ENCODE peak calls at places on chromosome 9, in eight cellular contexts. E is endothelial cell of umbilical vein; P is fibroblast of lung; I is CD8-positive, alpha-beta T cell; L is effector memory CD4-positive, alpha-beta T cell; W is lung; H is PC-9; N is left ventricle myocardium inferior. M is an unnamed sample.

GRCh38 chr9:131853434-131853833 is 113.6 kb upstream of the RAPGEF1 start:
- DNase-seq in E (no peak), P (no peak), I (no peak), L (no peak), W (no peak), H (no peak), N (no peak), M (no peak)

GRCh38 chr9:2015581-2016410 is 649 bp downstream of the SMARCA2 start:
- DNase-seq in E (peak; percentile 54), P (peak; percentile 31), I (peak; percentile 42), L (peak; percentile 35), W (peak; percentile 53), H (no peak), N (peak; percentile 56), M (no peak)

GRCh38 chr9:123425836-123426365 is 69.9 kb downstream of the CRB2 start:
- DNase-seq in E (no peak), P (no peak), I (no peak), L (no peak), W (no peak), H (no peak), N (no peak), M (no peak)

GRCh38 chr9:4171519-4171918 is 128.3 kb downstream of the GLIS3 start:
- DNase-seq in E (no peak), P (no peak), I (no peak), L (no peak), W (no peak), H (no peak), N (no peak), M (no peak)

GRCh38 chr9:34262971-34263370 is 66.1 kb downstream of the KIF24 start:
- DNase-seq in E (no peak), P (no peak), I (no peak), L (no peak), W (no peak), H (peak; percentile 64), N (no peak), M (no peak)

GRCh38 chr9:93126151-93126781 is 7.8 kb downstream of the NINJ1 start:
- DNase-seq in E (no peak), P (no peak), I (no peak), L (no peak), W (no peak), H (no peak), N (peak; percentile 16), M (no peak)

GRCh38 chr9:738209-738915 is 103.1 kb upstream of the DMRT1 start:
- DNase-seq in E (no peak), P (peak; percentile 87), I (no peak), L (no peak), W (peak; percentile 61), H (peak; percentile 91), N (peak; percentile 71), M (no peak)

GRCh38 chr9:15295761-15296405 is 11.1 kb downstream of the TTC39B start:
- DNase-seq in E (peak; percentile 87), P (peak; percentile 72), I (no peak), L (no peak), W (no peak), H (peak; percentile 51), N (no peak), M (no peak)

GRCh38 chr9:130172161-130172857 is at the start of gene NCS1:
- DNase-seq in E (peak; percentile 36), P (peak; percentile 64), I (peak; percentile 48), L (no peak), W (peak; percentile 65), H (no peak), N (peak; percentile 79), M (no peak)

GRCh38 chr9:92952861-92953620 is 5.7 kb downstream of the FGD3 start:
- DNase-seq in E (no peak), P (no peak), I (no peak), L (no peak), W (no peak), H (peak; percentile 80), N (no peak), M (no peak)

GRCh38 chr9:30773427-30773826 is 1611.0 kb upstream of the ACO1 start:
- DNase-seq in E (no peak), P (no peak), I (no peak), L (no peak), W (no peak), H (no peak), N (no peak), M (no peak)

GRCh38 chr9:75235632-75236031 is 147.3 kb downstream of the OSTF1 start:
- DNase-seq in E (no peak), P (no peak), I (no peak), L (no peak), W (peak; percentile 36), H (peak; percentile 67), N (no peak), M (no peak)

GRCh38 chr9:37036237-37037136 is 2.4 kb upstream of the PAX5 start:
- DNase-seq in E (peak; percentile 30), P (peak; percentile 24), I (peak; percentile 40), L (no peak), W (no peak), H (no peak), N (no peak), M (no peak)

GRCh38 chr9:69171049-69171448 is 3.0 kb upstream of the TJP2 start:
- DNase-seq in E (peak; percentile 89), P (peak; percentile 30), I (no peak), L (no peak), W (no peak), H (peak; percentile 94), N (no peak), M (no peak)

GRCh38 chr9:68678430-68678829 is 26.6 kb upstream of the PIP5K1B start:
- DNase-seq in E (peak; percentile 4), P (no peak), I (no peak), L (no peak), W (no peak), H (no peak), N (no peak), M (no peak)

GRCh38 chr9:38079410-38080105 is 10.5 kb upstream of the SHB start:
- DNase-seq in E (peak; percentile 82), P (peak; percentile 24), I (no peak), L (no peak), W (peak; percentile 38), H (no peak), N (no peak), M (no peak)

GRCh38 chr9:38352716-38353334 is 39.7 kb upstream of the ALDH1B1 start:
- DNase-seq in E (no peak), P (no peak), I (no peak), L (no peak), W (no peak), H (no peak), N (no peak), M (no peak)

GRCh38 chr9:108776920-108777650 is 78.7 kb downstream of the ACTL7B start:
- DNase-seq in E (no peak), P (peak; percentile 38), I (no peak), L (no peak), W (no peak), H (peak; percentile 81), N (no peak), M (no peak)

GRCh38 chr9:124285903-124286291 is 28.1 kb downstream of the NEK6 start:
- DNase-seq in E (peak; percentile 90), P (peak; percentile 98), I (no peak), L (no peak), W (peak; percentile 77), H (no peak), N (peak; percentile 60), M (no peak)

GRCh38 chr9:8860925-8861324 is 1061.3 kb upstream of the DMAC1 start:
- DNase-seq in E (no peak), P (peak; percentile 72), I (no peak), L (no peak), W (no peak), H (no peak), N (no peak), M (no peak)

GRCh38 chr9:134437417-134438203 is 111.4 kb downstream of the RXRA start:
- DNase-seq in E (no peak), P (no peak), I (no peak), L (no peak), W (no peak), H (no peak), N (no peak), M (no peak)
- H3K4me1 ChIP-seq in E (peaks cover 7% of the 10 kb centered on the region), P (peaks cover 14% of the 10 kb centered on the region), I (no peaks in the 10 kb centered on the region), L (no peaks in the 10 kb centered on the region), W (peaks cover 26% of the 10 kb centered on the region), H (no peaks in the 10 kb centered on the region), N (peaks cover 98% of the 10 kb centered on the region), M (no peaks in the 10 kb centered on the region)

DNA sequence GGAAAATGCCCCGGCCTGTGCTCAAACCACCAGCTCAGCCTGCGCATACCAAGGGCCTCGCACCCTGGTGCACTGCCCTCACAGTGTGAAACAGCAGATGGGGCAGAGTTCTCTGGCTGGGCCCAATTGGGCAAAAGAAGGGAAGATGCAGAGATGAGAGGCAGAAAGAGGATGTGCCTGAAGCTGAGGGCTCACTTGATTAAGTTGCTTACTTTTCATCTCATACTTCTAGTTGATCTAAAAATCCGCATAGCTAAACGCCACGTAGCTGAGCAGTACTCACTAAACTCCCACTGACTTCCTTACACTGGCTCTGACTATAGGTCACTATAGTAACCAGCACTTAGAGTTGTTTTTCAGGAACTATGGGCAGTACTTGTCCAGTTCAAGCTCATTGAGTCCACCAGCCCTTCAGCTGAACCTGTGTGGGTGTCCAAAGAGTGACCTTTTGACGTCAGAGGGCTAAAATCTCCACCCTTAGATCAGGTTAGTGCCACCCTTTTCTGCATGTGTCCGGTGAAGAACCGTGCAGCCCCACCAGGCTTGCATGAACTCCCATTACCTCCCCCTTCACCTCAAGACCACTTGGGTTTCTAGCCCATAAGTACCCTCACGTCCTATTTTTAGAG is 215.2 kb downstream of the AUH start:
- DNase-seq in E (no peak), P (no peak), I (no peak), L (no peak), W (peak; percentile 51), H (no peak), N (no peak), M (no peak)
- H3K27ac ChIP-seq in E (no peak overlapping the region), P (no peak overlapping the region), I (no peak overlapping the region), L (no peak overlapping the region), W (no peak overlapping the region), H (no peak overlapping the region), N (no peak overlapping the region), M (no peak overlapping the region)

GRCh38 chr9:136764301-136764891 is at the start of gene LCN15:
- DNase-seq in E (no peak), P (no peak), I (no peak), L (no peak), W (no peak), H (no peak), N (no peak), M (no peak)
- H3K4me3 ChIP-seq in E (no peak within 1 kb of the TSS), P (no peak within 1 kb of the TSS), I (no peak within 1 kb of the TSS), L (no peak within 1 kb of the TSS), W (no peak within 1 kb of the TSS), H (no peak within 1 kb of the TSS), N (no peak within 1 kb of the TSS), M (peak within 1 kb of the TSS; percentile 10)

GRCh38 chr9:113598451-113598850 is 134.9 kb downstream of the RGS3 start:
- DNase-seq in E (no peak), P (no peak), I (no peak), L (no peak), W (no peak), H (no peak), N (no peak), M (no peak)
- H3K4me1 ChIP-seq in E (peaks cover 68% of the 10 kb centered on the region), P (peaks cover 66% of the 10 kb centered on the region), I (no peaks in the 10 kb centered on the region), L (no peaks in the 10 kb centered on the region), W (peaks cover 30% of the 10 kb centered on the region), H (peaks cover 10% of the 10 kb centered on the region), N (peaks cover 97% of the 10 kb centered on the region), M (peaks cover 15% of the 10 kb centered on the region)

DNA sequence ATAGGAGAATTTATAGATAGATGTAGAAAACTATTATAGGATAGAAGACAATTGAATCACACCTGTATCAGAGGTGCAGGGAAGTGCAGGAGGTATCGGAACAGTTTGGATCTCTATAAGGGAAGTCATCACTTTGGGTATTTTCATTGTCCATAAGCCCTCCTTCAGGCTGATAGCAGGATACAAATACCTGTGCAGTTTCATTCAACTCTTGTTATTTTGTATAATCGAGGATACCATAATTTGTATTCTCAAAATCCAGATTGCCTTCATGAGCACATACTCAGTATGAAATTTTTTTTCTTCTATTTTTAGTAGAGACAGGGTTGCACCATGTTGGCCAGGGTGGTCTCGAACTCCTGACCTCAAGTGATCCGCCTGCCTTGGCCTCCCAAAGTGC is 289.1 kb downstream of the AOPEP start:
- DNase-seq in E (no peak), P (no peak), I (no peak), L (no peak), W (no peak), H (no peak), N (no peak), M (no peak)
- H3K27ac ChIP-seq in E (no peak overlapping the region), P (no peak overlapping the region), I (no peak overlapping the region), L (no peak overlapping the region), W (peak overlapping the region; percentile 82), H (no peak overlapping the region), N (peak overlapping the region; percentile 84), M (no peak overlapping the region)

M was measured in iPS DF 6.9.